ENCODE peak calls at places on chromosomes 12 and 14, in eight cellular contexts. E is prostate gland; Q is cardiac muscle cell; O is suprapubic skin; N is naive thymus-derived CD4-positive, alpha-beta T cell; L is esophagus squamous epithelium; M is lung; C is IMR-90. J is an unnamed sample. For H3K4me1, the result is how much of the 10 kb centered on the place peaks cover.

GRCh38 chr14:94677239-94677612 is 65.0 kb downstream of the SERPINA3 start:
- DNase-seq in E (no peak), Q (no peak), O (peak), N (no peak), L (no peak), M (no peak), C (no peak), J (no peak)

GRCh38 chr14:77423423-77423822 is at the start of gene NOXRED1:
- DNase-seq in E (no peak), Q (no peak), O (no peak), N (no peak), L (no peak), M (no peak), C (no peak), J (no peak)

GRCh38 chr12:132555686-132556085 is 54.7 kb downstream of the LRCOL1 start:
- DNase-seq in E (no peak), Q (no peak), O (no peak), N (no peak), L (no peak), M (no peak), C (no peak), J (no peak)

GRCh38 chr12:56991319-56991906 is 14.9 kb downstream of the ZBTB39 start:
- DNase-seq in E (no peak), Q (no peak), O (no peak), N (no peak), L (no peak), M (peak), C (no peak), J (no peak)

GRCh38 chr12:43094886-43095285 is 457.1 kb downstream of the ADAMTS20 start:
- DNase-seq in E (no peak), Q (no peak), O (no peak), N (no peak), L (no peak), M (no peak), C (peak), J (no peak)

GRCh38 chr12:92470608-92471021 is 232.2 kb upstream of the PLEKHG7 start:
- DNase-seq in E (no peak), Q (no peak), O (no peak), N (no peak), L (no peak), M (no peak), C (peak), J (no peak)

GRCh38 chr12:33617218-33617617 is 177.6 kb upstream of the SYT10 start:
- DNase-seq in E (no peak), Q (no peak), O (no peak), N (no peak), L (no peak), M (no peak), C (no peak), J (no peak)

GRCh38 chr14:57031474-57031873 is 221.2 kb upstream of the OTX2 start:
- DNase-seq in E (no peak), Q (no peak), O (no peak), N (no peak), L (no peak), M (no peak), C (no peak), J (no peak)

GRCh38 chr14:103194256-103195045 is 71.2 kb downstream of the TNFAIP2 start:
- DNase-seq in E (no peak), Q (no peak), O (no peak), N (no peak), L (no peak), M (no peak), C (peak), J (no peak)

GRCh38 chr12:65335021-65335714 is 56.7 kb downstream of the MSRB3 start:
- DNase-seq in E (no peak), Q (no peak), O (no peak), N (no peak), L (no peak), M (no peak), C (peak), J (no peak)

DNA sequence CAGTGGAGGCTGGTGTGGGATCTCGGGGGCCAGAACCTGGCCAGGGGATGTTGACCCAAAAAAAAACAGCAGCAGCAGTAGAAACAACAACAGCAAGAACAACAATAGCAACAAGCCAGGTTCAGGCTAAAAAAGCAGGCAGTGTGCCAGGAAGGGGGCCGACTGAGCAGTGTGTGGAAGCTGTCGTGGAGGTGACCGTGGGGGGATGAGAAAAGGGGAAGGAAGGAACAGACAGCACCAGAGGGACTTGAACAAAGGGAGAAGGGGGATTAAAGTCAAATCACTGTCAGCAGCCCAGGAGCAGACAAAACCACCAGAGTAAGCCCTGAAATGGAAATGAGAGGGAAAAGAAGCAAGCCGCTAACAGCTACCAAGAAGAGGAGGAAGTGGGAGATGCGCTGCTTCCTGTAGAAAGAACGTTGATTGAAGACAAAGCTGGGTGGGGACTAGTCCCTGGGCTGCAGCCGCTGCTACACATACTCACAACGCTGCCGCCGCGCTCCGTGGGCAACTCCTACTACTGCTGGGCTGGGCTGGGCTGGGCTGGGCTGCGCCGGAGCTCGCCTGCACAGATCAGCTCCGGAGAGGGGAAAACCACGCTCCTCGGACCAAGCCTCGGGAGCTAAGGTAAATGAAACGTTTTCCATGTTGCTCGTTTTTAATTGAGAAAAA is at the start of gene GNG2:
- DNase-seq in E (peak), Q (peak), O (peak), N (peak), L (peak), M (peak), C (peak), J (no peak)
- H3K4me1 ChIP-seq in E (under half), Q (under half), O (under half), N (under half), L (under half), M (under half), C (under half), J (under half)

DNA sequence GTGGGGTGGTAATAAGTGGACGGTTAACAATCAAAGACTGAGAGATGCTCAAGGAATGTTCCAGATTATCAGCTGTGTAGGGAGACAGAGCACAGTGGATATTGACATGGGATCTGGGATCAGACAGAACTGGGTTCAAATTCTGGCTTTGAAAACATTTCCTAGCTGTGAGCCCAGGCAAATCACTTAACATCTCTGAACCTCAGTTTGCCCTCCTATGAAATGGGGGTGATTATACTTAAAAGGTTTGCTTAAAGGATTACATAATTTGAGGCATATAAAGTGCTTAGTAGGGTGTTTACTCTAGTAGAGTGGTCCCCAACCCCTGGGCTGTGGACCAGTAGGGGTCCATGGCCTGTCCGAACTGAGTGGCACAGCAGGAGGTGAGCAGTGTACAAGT is 260.0 kb upstream of the CRY1 start:
- DNase-seq in E (no peak), Q (no peak), O (no peak), N (no peak), L (no peak), M (no peak), C (no peak), J (no peak)
- H3K4me1 ChIP-seq in E (under half), Q (under half), O (under half), N (under half), L (under half), M (under half), C (under half), J (under half)

GRCh38 chr14:75168586-75169335 is 7.7 kb downstream of the TMED10 start:
- DNase-seq in E (no peak), Q (no peak), O (no peak), N (no peak), L (no peak), M (no peak), C (peak), J (no peak)
- H3K4me1 ChIP-seq in E (under half), Q (under half), O (half or more), N (under half), L (under half), M (under half), C (under half), J (under half)

DNA sequence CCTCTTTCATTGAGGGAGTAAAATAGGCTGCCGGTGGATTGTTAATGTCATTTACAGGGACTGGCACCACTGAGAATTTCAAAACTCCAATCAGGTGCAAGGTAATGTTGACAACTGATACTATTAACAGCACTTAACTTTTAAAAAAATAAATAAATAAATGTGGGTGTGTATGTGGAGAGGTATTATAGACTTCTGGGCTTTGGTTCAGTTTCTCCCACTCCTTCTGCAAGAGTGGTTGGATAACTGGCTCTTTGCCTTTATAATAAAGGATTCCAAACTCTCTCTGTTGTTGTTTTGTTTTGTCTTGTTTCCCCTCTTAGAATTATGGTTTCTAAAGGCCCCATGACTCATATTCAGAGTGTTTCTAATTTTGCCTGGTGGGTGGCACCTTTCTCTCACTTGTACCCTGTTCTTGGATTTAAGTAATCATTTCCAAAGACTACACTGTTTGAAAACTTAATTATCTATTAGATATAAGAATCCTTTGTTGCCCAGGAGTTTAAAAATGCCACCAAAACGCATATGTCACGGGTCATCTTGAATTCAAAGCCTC is 151.6 kb upstream of the ARID2 start:
- DNase-seq in E (no peak), Q (no peak), O (no peak), N (no peak), L (no peak), M (no peak), C (no peak), J (no peak)
- H3K4me1 ChIP-seq in E (under half), Q (under half), O (under half), N (under half), L (under half), M (under half), C (under half), J (under half)

GRCh38 chr14:74568896-74569295 is 43.1 kb downstream of the LTBP2 start:
- DNase-seq in E (no peak), Q (no peak), O (no peak), N (no peak), L (no peak), M (no peak), C (no peak), J (no peak)

GRCh38 chr14:74569826-74570591 is 42.0 kb downstream of the LTBP2 start:
- DNase-seq in E (peak), Q (no peak), O (no peak), N (no peak), L (no peak), M (no peak), C (peak), J (no peak)

GRCh38 chr14:74570696-74571095 is 41.3 kb downstream of the LTBP2 start:
- DNase-seq in E (no peak), Q (no peak), O (no peak), N (no peak), L (no peak), M (no peak), C (no peak), J (no peak)

GRCh38 chr14:74568380-74568649 is 43.7 kb downstream of the LTBP2 start:
- DNase-seq in E (no peak), Q (no peak), O (no peak), N (no peak), L (no peak), M (no peak), C (no peak), J (no peak)

GRCh38 chr14:74569387-74569786 is 42.6 kb downstream of the LTBP2 start:
- DNase-seq in E (no peak), Q (no peak), O (no peak), N (no peak), L (no peak), M (no peak), C (no peak), J (no peak)
- H3K4me1 ChIP-seq in E (under half), Q (under half), O (half or more), N (under half), L (half or more), M (under half), C (half or more), J (under half)

GRCh38 chr14:97178781-97179180 is 381.6 kb downstream of the VRK1 start:
- DNase-seq in E (no peak), Q (no peak), O (no peak), N (no peak), L (no peak), M (no peak), C (no peak), J (no peak)

GRCh38 chr14:97179573-97179972 is 382.4 kb downstream of the VRK1 start:
- DNase-seq in E (no peak), Q (no peak), O (no peak), N (no peak), L (no peak), M (no peak), C (no peak), J (no peak)

GRCh38 chr14:97177016-97177415 is 379.8 kb downstream of the VRK1 start:
- DNase-seq in E (no peak), Q (peak), O (no peak), N (peak), L (no peak), M (no peak), C (no peak), J (peak)

GRCh38 chr14:97177635-97178034 is 380.5 kb downstream of the VRK1 start:
- DNase-seq in E (no peak), Q (no peak), O (no peak), N (no peak), L (no peak), M (no peak), C (no peak), J (no peak)

DNA sequence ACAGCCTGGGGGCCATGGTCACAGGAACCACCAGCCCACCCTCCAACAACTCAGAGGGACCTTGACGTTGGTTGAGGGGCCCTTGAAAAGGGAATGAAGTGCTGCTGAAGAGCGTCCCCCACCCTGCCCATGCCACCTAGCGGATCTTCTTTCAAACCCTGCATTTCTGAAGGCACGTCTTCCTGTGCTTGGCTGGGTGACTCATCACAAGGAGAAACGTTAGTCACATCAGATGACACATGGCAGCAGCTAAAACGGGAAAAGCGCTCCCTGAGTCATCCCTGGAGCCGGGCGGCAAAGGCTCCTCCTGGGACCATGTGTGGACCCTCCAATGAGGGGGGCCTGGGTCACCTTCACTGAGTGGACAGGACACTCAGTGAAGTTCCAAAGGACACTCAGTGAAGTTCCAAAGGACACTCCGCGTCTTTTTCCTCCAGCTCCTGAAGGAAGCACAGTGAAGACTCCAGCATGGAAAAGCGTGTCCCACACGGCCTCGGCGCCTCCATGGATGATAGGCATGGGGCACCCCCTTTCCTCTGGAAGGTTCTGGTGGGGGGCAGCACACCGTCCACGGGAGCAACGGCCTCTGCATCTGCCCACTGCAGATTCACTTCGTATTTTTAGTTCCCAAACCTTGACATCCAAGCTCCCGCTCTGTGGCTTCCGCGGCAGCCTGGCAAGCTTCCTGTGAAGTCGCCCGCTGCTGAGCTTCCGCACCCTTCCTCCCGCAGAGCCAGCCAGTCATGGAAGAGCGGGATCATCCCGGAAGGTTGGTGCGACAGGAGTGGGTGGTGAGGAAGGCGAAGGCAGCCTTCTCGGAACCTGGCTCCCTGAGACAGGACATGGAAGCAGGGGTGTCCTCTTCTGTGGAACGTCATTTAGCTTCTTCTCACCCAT is 383.4 kb downstream of the VRK1 start:
- DNase-seq in E (no peak), Q (no peak), O (no peak), N (no peak), L (no peak), M (no peak), C (no peak), J (peak)
- H3K4me1 ChIP-seq in E (under half), Q (under half), O (under half), N (under half), L (under half), M (under half), C (under half), J (under half)

GRCh38 chr12:11628353-11628752 is 21.1 kb upstream of the ETV6 start:
- DNase-seq in E (no peak), Q (no peak), O (no peak), N (no peak), L (no peak), M (no peak), C (no peak), J (no peak)
- H3K4me1 ChIP-seq in E (under half), Q (under half), O (under half), N (under half), L (under half), M (under half), C (under half), J (under half)